ENCODE peak calls at places on chromosomes 2 and 18, in eight cellular contexts. R, W, P, D, E, Q, O and A are unnamed samples. For H3K9me3 and H3K4me1, the result is how much of the 10 kb centered on the place peaks cover.

GRCh38 chr2:43488737-43489136 is 107.1 kb downstream of the THADA start:
- DNase-seq in O (no peak), P (no peak), E (no peak), Q (no peak), R (no peak), W (no peak), D (no peak), A (no peak)

GRCh38 chr2:159573294-159573693 is 43.1 kb downstream of the BAZ2B start:
- DNase-seq in Q (no peak), O (no peak), W (no peak), P (no peak), R (no peak), E (no peak), D (no peak), A (no peak)

GRCh38 chr2:235416816-235417499 is 76.9 kb upstream of the AGAP1 start:
- DNase-seq in R (peak), Q (no peak), W (no peak), O (peak), D (peak), P (no peak), E (no peak), A (no peak)

GRCh38 chr2:70753978-70754377 is 14.0 kb downstream of the ADD2 start:
- DNase-seq in O (no peak), W (no peak), E (no peak), Q (no peak), D (no peak), R (no peak), P (no peak), A (no peak)

GRCh38 chr2:86790828-86791561 is at the start of gene CD8A:
- DNase-seq in R (no peak), W (peak), O (no peak), D (peak), P (no peak), E (no peak), Q (peak), A (no peak)

GRCh38 chr2:64644240-64645013 is 9.3 kb downstream of the SERTAD2 start:
- DNase-seq in W (peak), E (peak), O (peak), Q (peak), D (peak), P (peak), R (peak), A (peak)

GRCh38 chr2:222351035-222351434 is 52.2 kb upstream of the PAX3 start:
- DNase-seq in Q (no peak), W (no peak), P (no peak), R (no peak), D (no peak), O (no peak), E (no peak), A (no peak)

GRCh38 chr18:57784034-57784815 is 18.9 kb downstream of the ATP8B1 start:
- DNase-seq in Q (no peak), P (no peak), E (no peak), D (peak), R (no peak), O (no peak), W (no peak), A (no peak)

GRCh38 chr18:44135791-44136190 is 544.9 kb upstream of the SETBP1 start:
- DNase-seq in P (no peak), E (no peak), R (no peak), Q (no peak), D (no peak), W (no peak), O (no peak), A (no peak)

GRCh38 chr2:29747786-29748470 is 173.5 kb downstream of the ALK start:
- DNase-seq in Q (no peak), E (no peak), W (peak), R (no peak), P (no peak), O (peak), D (peak), A (no peak)

GRCh38 chr2:239942090-239942489 is 83.1 kb downstream of the NDUFA10 start:
- DNase-seq in E (no peak), O (no peak), R (peak), D (no peak), W (no peak), P (no peak), Q (no peak), A (peak)

GRCh38 chr2:239953418-239954061 is 71.6 kb downstream of the NDUFA10 start:
- DNase-seq in O (no peak), E (peak), Q (no peak), D (peak), R (peak), P (no peak), W (no peak), A (peak)

GRCh38 chr2:117523267-117523666 is 291.2 kb upstream of the DDX18 start:
- DNase-seq in R (peak), Q (no peak), P (peak), O (peak), D (no peak), W (no peak), E (peak), A (peak)

GRCh38 chr2:148517296-148517695 is 127.3 kb upstream of the EPC2 start:
- DNase-seq in Q (no peak), D (no peak), E (no peak), P (no peak), R (no peak), W (no peak), O (no peak), A (no peak)

GRCh38 chr2:134262666-134263065 is 8.8 kb downstream of the MGAT5 start:
- DNase-seq in Q (no peak), P (no peak), E (no peak), W (no peak), R (no peak), D (no peak), O (no peak), A (no peak)

GRCh38 chr2:179237209-179237946 is 27.3 kb downstream of the SESTD1 start:
- DNase-seq in P (no peak), O (no peak), R (no peak), E (no peak), Q (no peak), W (no peak), D (no peak), A (no peak)

GRCh38 chr2:230525682-230526081 is 109.7 kb downstream of the SP100 start:
- DNase-seq in O (no peak), D (no peak), W (no peak), Q (no peak), E (no peak), R (no peak), P (no peak), A (no peak)
- H3K9me3 ChIP-seq in O (under half), D (under half), W (under half), Q (under half), E (under half), R (under half), P (under half), A (under half)

GRCh38 chr2:26769501-26769850 is 5.4 kb downstream of the SLC35F6 start:
- DNase-seq in D (no peak), E (no peak), Q (no peak), R (no peak), W (no peak), O (no peak), P (no peak), A (no peak)

GRCh38 chr2:26767129-26767528 is 3.0 kb downstream of the SLC35F6 start:
- DNase-seq in W (no peak), O (no peak), D (no peak), R (no peak), E (peak), Q (no peak), P (no peak), A (no peak)

GRCh38 chr2:26768759-26769500 is 4.8 kb downstream of the SLC35F6 start:
- DNase-seq in Q (no peak), O (peak), P (peak), D (peak), E (no peak), R (peak), W (no peak), A (peak)

GRCh38 chr2:26765475-26766200 is 1.6 kb downstream of the SLC35F6 start:
- DNase-seq in P (no peak), O (no peak), R (no peak), W (no peak), E (no peak), Q (no peak), D (no peak), A (no peak)

DNA sequence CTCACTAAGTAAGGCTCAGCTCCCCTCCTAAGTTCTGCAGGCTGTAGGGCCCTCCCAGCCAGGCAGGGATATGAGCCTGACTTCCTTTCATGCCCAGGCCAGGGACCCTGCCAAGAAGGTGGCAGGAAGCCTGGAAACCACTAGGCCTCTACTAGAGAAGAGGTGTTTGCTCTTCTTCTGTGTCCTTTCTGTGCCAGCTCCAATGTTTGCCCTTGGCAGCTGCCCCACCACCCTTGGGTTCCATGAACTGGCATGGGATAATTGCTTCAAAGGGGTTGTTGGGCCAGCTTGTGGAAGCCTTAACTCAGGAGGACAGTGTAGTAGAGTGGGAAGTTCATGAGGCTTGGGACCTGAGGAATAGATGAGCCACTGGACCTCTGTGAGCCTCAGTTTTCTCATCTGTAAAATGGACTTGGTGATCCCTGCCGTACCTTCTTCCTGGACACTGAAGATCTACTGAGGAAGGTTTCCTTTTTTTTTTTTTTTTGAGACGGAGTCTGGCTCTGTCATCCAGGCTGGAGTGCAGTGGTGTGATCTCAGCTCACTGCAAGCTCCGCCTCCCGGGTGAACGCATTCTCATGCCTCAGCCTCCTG is 3.9 kb downstream of the SLC35F6 start:
- DNase-seq in W (no peak), Q (no peak), E (no peak), D (no peak), P (peak), R (no peak), O (no peak), A (no peak)
- H3K4me1 ChIP-seq in W (under half), Q (half or more), E (under half), D (under half), P (half or more), R (half or more), O (under half), A (under half)

GRCh38 chr2:172438741-172439508 is 11.5 kb downstream of the ITGA6 start:
- DNase-seq in E (no peak), W (no peak), D (peak), P (peak), R (no peak), O (no peak), Q (no peak), A (no peak)

GRCh38 chr2:172439509-172439860 is 12.1 kb downstream of the ITGA6 start:
- DNase-seq in Q (no peak), E (no peak), D (no peak), P (no peak), O (no peak), R (no peak), W (no peak), A (no peak)

GRCh38 chr2:172440795-172441194 is 13.4 kb downstream of the ITGA6 start:
- DNase-seq in D (no peak), R (no peak), O (no peak), E (no peak), P (no peak), Q (no peak), W (peak), A (no peak)

GRCh38 chr2:172439911-172440310 is 12.5 kb downstream of the ITGA6 start:
- DNase-seq in O (no peak), D (no peak), E (no peak), W (no peak), R (no peak), Q (no peak), P (no peak), A (no peak)

GRCh38 chr2:172442072-172442895 is 14.9 kb downstream of the ITGA6 start:
- DNase-seq in D (peak), P (peak), Q (no peak), O (no peak), E (no peak), W (peak), R (no peak), A (no peak)
- H3K27ac ChIP-seq in D (peak), P (peak), Q (no peak), O (no peak), E (no peak), W (no peak), R (no peak), A (no peak)

GRCh38 chr18:71130351-71130750 is 841.5 kb downstream of the SOCS6 start:
- DNase-seq in D (no peak), O (no peak), W (no peak), P (no peak), E (no peak), Q (no peak), R (no peak), A (no peak)

GRCh38 chr18:71134122-71134521 is 845.3 kb downstream of the SOCS6 start:
- DNase-seq in W (no peak), O (no peak), P (no peak), R (no peak), Q (no peak), D (no peak), E (no peak), A (no peak)

GRCh38 chr18:71136487-71136886 is 847.6 kb downstream of the SOCS6 start:
- DNase-seq in D (no peak), Q (no peak), P (no peak), R (no peak), E (no peak), O (no peak), W (no peak), A (no peak)

DNA sequence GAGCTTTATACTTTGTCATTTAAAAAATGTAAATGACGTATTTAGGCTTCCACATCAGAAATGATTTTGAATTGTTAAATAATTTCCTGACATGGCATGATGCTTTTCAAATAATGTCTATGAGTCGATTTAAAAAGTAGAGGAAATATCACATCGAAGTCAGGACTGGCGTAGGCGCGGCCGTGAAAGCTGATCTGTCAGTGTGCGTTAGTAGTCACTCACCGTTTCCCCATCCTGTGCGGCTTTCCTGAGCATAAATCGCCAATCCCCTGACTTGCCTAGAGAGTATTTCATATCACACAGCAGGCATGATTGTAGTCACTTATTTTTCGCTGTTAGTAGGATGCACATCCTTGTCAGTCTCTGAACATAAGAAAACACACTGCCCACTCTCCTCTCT is 843.1 kb downstream of the SOCS6 start:
- DNase-seq in Q (no peak), D (no peak), R (no peak), W (no peak), O (no peak), P (no peak), E (no peak), A (no peak)
- H3K9me3 ChIP-seq in Q (under half), D (under half), R (under half), W (under half), O (under half), P (under half), E (under half), A (under half)

DNA sequence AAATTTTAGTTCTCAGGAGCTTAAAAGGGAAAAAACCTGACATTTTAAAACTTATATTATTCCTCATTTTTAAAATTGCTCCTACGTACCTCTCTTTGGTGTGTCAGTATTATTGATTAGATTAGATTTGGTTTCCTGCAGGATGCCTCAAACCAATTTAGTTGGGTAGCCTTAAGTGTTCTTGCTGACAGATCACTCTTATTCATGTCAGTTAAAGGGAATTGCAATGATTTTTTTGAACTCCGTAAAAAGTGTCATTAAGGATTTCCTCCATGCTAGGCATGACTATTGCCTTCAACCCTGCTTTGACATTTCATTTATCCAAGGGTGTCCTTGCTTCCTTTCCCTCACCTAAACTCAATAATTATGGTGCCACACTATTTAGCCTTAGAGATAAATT is 149.0 kb upstream of the CDH7 start:
- DNase-seq in P (no peak), E (no peak), W (no peak), O (no peak), D (no peak), Q (no peak), R (no peak), A (no peak)
- H3K4me1 ChIP-seq in P (under half), E (under half), W (under half), O (under half), D (under half), Q (under half), R (under half), A (under half)

GRCh38 chr2:108270346-108270745 is 18.3 kb upstream of the SULT1C2 start:
- DNase-seq in E (no peak), W (no peak), O (no peak), Q (no peak), R (no peak), D (no peak), P (no peak), A (no peak)
- H3K27ac ChIP-seq in E (no peak), W (no peak), O (no peak), Q (no peak), R (no peak), D (no peak), P (peak), A (no peak)